ENCODE peak calls at places on chromosomes 2 and 18, in four cellular contexts. B is adrenal gland, A is suprapubic skin, O is A549. S is an unnamed sample.

GRCh38 chr2:13046557-13047165 is 329.9 kb downstream of the TRIB2 start:
- DNase-seq in B (no peak), A (no peak), O (peak; percentile 9), S (no peak)

GRCh38 chr2:233360771-233361176 is 6.5 kb downstream of the DGKD start:
- DNase-seq in B (no peak), A (no peak), O (no peak), S (no peak)

GRCh38 chr2:202717598-202718310 is 83.0 kb downstream of the FAM117B start:
- DNase-seq in B (no peak), A (no peak), O (no peak), S (no peak)

GRCh38 chr2:215796160-215796559 is 217.2 kb downstream of the MREG start:
- DNase-seq in B (peak; percentile 14), A (no peak), O (no peak), S (no peak)

GRCh38 chr18:42038936-42039335 is 83.9 kb downstream of the PIK3C3 start:
- DNase-seq in B (no peak), A (no peak), O (peak; percentile 53), S (no peak)

GRCh38 chr2:134120718-134121630 is 132.9 kb upstream of the MGAT5 start:
- DNase-seq in B (peak; percentile 68), A (peak; percentile 85), O (peak; percentile 53), S (peak; percentile 71)

GRCh38 chr18:9876867-9877654 is 8.7 kb upstream of the TXNDC2 start:
- DNase-seq in B (peak; percentile 82), A (no peak), O (peak; percentile 92), S (no peak)

GRCh38 chr2:37616674-37616999 is 54.8 kb downstream of the CDC42EP3 start:
- DNase-seq in B (no peak), A (no peak), O (no peak), S (no peak)

GRCh38 chr2:2698182-2699116 is 367.4 kb upstream of the MYT1L start:
- DNase-seq in B (no peak), A (no peak), O (peak; percentile 57), S (no peak)

GRCh38 chr2:138902239-138902871 is 122.2 kb upstream of the NXPH2 start:
- DNase-seq in B (no peak), A (no peak), O (no peak), S (no peak)

GRCh38 chr2:42105330-42106256 is 57.8 kb downstream of the PKDCC start:
- DNase-seq in B (peak; percentile 51), A (no peak), O (no peak), S (no peak)

GRCh38 chr2:98175811-98176210 is 88.8 kb downstream of the VWA3B start:
- DNase-seq in B (no peak), A (no peak), O (no peak), S (no peak)

GRCh38 chr2:27690052-27690451 is 26.4 kb downstream of the SLC4A1AP start:
- DNase-seq in B (no peak), A (no peak), O (no peak), S (no peak)

GRCh38 chr2:223464071-223464470 is 138.1 kb downstream of the SCG2 start:
- DNase-seq in B (no peak), A (no peak), O (no peak), S (no peak)

GRCh38 chr2:75276093-75277055 is 77.1 kb upstream of the TACR1 start:
- DNase-seq in B (no peak), A (no peak), O (peak; percentile 47), S (no peak)

GRCh38 chr2:120204022-120204405 is 19.2 kb downstream of the TMEM185B start:
- DNase-seq in B (no peak), A (peak; percentile 66), O (no peak), S (no peak)

GRCh38 chr2:238158807-238159539 is at the start of gene ERFE:
- DNase-seq in B (no peak), A (no peak), O (peak; percentile 58), S (peak; percentile 84)

GRCh38 chr2:175015340-175015739 is 10.2 kb upstream of the CHN1 start:
- DNase-seq in B (no peak), A (no peak), O (no peak), S (no peak)

GRCh38 chr2:53235836-53236582 is 531.6 kb upstream of the CHAC2 start:
- DNase-seq in B (no peak), A (no peak), O (no peak), S (no peak)

GRCh38 chr18:79572093-79572780 is 107.4 kb upstream of the CTDP1 start:
- DNase-seq in B (no peak), A (no peak), O (no peak), S (no peak)

GRCh38 chr2:181656450-181657261 is at the start of gene CERKL:
- DNase-seq in B (peak; percentile 14), A (peak; percentile 77), O (peak; percentile 69), S (peak; percentile 47)

GRCh38 chr2:127664065-127664894 is 11.1 kb downstream of the LIMS2 start:
- DNase-seq in B (no peak), A (peak; percentile 80), O (no peak), S (no peak)

GRCh38 chr2:179741317-179741716 is 120.1 kb downstream of the ZNF385B start:
- DNase-seq in B (no peak), A (no peak), O (no peak), S (no peak)

GRCh38 chr2:217593732-217594131 is 409.1 kb downstream of the TNS1 start:
- DNase-seq in B (no peak), A (no peak), O (no peak), S (no peak)

GRCh38 chr2:128322651-128323491 is 4.2 kb upstream of the HS6ST1 start:
- DNase-seq in B (peak; percentile 45), A (peak; percentile 80), O (no peak), S (no peak)

GRCh38 chr2:164574931-164575330 is 46.4 kb downstream of the GRB14 start:
- DNase-seq in B (no peak), A (no peak), O (no peak), S (no peak)

GRCh38 chr2:149606251-149606811 is 18.8 kb upstream of the MMADHC start:
- DNase-seq in B (no peak), A (no peak), O (no peak), S (no peak)

GRCh38 chr2:223051580-223052375 is at the start of gene KCNE4:
- DNase-seq in B (peak; percentile 37), A (no peak), O (no peak), S (no peak)

GRCh38 chr2:240926516-240927389 is 20.6 kb downstream of the CROCC2 start:
- DNase-seq in B (peak; percentile 85), A (peak; percentile 76), O (no peak), S (no peak)

GRCh38 chr2:168190590-168191336 is 56.6 kb downstream of the STK39 start:
- DNase-seq in B (no peak), A (no peak), O (no peak), S (no peak)
- TF ChIP-seq POLR2A in B (no peak), A (no peak), O (no peak), S (no peak)

GRCh38 chr2:68362069-68362468 is 3.0 kb upstream of the PLEK start:
- DNase-seq in B (peak; percentile 70), A (peak; percentile 83), O (peak; percentile 81), S (peak; percentile 18)
- TF ChIP-seq POLR2A in B (no peak), A (no peak), O (no peak), S (peak; percentile 65)

DNA sequence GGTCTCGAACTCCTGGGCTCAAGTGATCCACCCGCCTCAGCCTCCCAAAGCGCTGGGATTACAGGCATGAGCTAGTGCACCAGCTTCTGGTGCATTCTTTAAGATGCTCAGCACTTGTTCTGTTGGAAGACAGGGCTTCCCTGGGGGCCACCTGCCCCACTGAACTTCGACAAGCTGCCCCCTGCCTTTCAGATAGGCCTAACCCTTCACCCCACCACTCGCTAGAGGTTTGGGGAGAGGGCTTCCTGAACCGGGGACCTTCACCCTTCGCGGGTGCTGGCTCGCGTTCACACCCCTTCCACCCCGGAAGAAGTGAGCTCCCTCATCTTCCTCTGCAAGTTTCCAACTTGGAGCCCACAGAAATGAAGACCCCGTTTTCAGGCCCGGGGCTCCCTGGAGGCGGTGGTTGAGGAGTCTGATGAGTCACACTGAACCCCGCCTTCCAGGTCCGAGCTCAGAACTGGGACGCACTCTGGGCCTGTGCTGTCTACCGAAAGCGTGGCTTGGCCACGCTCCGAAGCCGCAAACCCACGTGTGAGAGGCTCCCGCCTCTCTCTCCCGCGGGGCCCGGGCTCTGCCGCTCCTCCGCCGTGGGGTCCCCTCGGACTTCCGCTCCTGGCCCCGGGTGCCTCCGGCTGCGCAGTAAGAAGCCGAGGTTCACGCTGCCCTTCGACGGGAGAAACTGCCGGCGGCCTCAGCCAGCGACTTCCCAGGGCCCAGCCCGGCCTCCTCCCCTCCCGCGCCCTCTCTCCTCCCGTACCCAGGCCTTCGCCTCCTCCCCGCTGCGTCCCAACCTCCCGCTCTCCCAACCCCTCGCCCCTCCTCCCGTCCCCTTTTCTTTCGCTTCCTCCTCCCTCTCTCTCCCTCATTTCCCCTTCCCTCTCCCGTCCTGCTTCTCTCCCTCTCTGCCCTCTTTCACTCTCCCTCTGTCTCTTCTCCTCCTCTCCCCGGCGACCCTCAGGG is 47.5 kb upstream of the SP3 start:
- DNase-seq in B (peak; percentile 80), A (peak; percentile 89), O (no peak), S (peak; percentile 48)
- TF ChIP-seq POLR2A in B (no peak), A (peak; percentile 47), O (no peak), S (no peak)

GRCh38 chr2:224688996-224689395 is 27.2 kb downstream of the CCDC195 start:
- DNase-seq in B (no peak), A (no peak), O (no peak), S (no peak)
- TF ChIP-seq POLR2A in B (no peak), A (no peak), O (no peak), S (no peak)

DNA sequence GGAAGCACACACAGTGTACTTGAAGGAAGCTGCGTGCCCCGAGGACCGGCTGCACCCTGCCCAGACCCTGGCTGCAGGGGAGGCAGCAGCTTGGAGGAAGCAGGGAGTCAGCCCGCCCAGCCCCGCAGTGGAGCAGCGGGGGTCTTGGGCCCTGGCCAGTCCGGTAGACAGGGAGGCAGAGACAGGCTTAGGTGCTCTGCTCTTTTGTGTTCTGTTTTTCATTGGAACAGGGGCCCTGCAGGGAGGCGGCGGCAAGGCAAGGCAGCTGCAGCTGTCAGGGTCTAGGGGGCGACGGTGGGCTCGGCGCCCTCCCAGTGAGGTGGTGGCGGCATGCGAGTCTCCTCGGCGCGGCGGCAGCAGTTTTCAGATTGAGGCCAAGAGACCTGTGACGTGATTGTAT is 53.3 kb upstream of the TFCP2L1 start:
- DNase-seq in B (no peak), A (no peak), O (no peak), S (no peak)
- TF ChIP-seq POLR2A in B (no peak), A (no peak), O (no peak), S (no peak)

GRCh38 chr18:77116201-77117080 is 16.1 kb downstream of the MBP start:
- DNase-seq in B (no peak), A (no peak), O (no peak), S (no peak)

GRCh38 chr18:77115461-77115907 is 17.1 kb downstream of the MBP start:
- DNase-seq in B (no peak), A (no peak), O (no peak), S (no peak)

GRCh38 chr18:77119851-77120491 is 12.6 kb downstream of the MBP start:
- DNase-seq in B (no peak), A (no peak), O (no peak), S (no peak)

GRCh38 chr18:77118256-77119090 is 14.1 kb downstream of the MBP start:
- DNase-seq in B (no peak), A (no peak), O (no peak), S (no peak)

GRCh38 chr18:77119101-77119850 is 13.3 kb downstream of the MBP start:
- DNase-seq in B (no peak), A (no peak), O (no peak), S (no peak)
- TF ChIP-seq POLR2A in B (no peak), A (no peak), O (no peak), S (no peak)